ENCODE peak calls at places on chromosomes 4 and X, in seven cellular contexts. One of them, this sample, is unnamed.

GRCh38 chrX:29318051-29318450 is 730.8 kb downstream of the IL1RAPL1 start:
- DNase-seq in stimulated activated CD4-positive, alpha-beta T cell treated with anti-CD3 and anti-CD28 coated beads, Interleukin-4, amount 100 ng/mL, for 24 hours: no peak
- DNase-seq in astrocyte: peak
- DNase-seq in H9: no peak
- DNase-seq in NCI-H1436: no peak
- DNase-seq in tibial artery: no peak
- DNase-seq in skeletal muscle cell: no peak
- DNase-seq in this sample: no peak

GRCh38 chr4:10104211-10104990 is 12.2 kb downstream of the WDR1 start:
- DNase-seq in stimulated activated CD4-positive, alpha-beta T cell treated with anti-CD3 and anti-CD28 coated beads, Interleukin-4, amount 100 ng/mL, for 24 hours: no peak
- DNase-seq in astrocyte: no peak
- DNase-seq in H9: no peak
- DNase-seq in NCI-H1436: no peak
- DNase-seq in tibial artery: no peak
- DNase-seq in skeletal muscle cell: no peak
- DNase-seq in this sample: peak

GRCh38 chr4:88018471-88018870 is 11.0 kb downstream of the PKD2 start:
- DNase-seq in stimulated activated CD4-positive, alpha-beta T cell treated with anti-CD3 and anti-CD28 coated beads, Interleukin-4, amount 100 ng/mL, for 24 hours: no peak
- DNase-seq in astrocyte: peak
- DNase-seq in H9: no peak
- DNase-seq in NCI-H1436: no peak
- DNase-seq in tibial artery: peak
- DNase-seq in skeletal muscle cell: no peak
- DNase-seq in this sample: no peak

GRCh38 chrX:103276581-103277002 is at the start of gene TCEAL5:
- DNase-seq in stimulated activated CD4-positive, alpha-beta T cell treated with anti-CD3 and anti-CD28 coated beads, Interleukin-4, amount 100 ng/mL, for 24 hours: no peak
- DNase-seq in astrocyte: no peak
- DNase-seq in H9: no peak
- DNase-seq in NCI-H1436: peak
- DNase-seq in tibial artery: no peak
- DNase-seq in skeletal muscle cell: no peak
- DNase-seq in this sample: no peak

GRCh38 chr4:13980317-13980716 is 352.8 kb upstream of the BOD1L1 start:
- DNase-seq in stimulated activated CD4-positive, alpha-beta T cell treated with anti-CD3 and anti-CD28 coated beads, Interleukin-4, amount 100 ng/mL, for 24 hours: no peak
- DNase-seq in astrocyte: peak
- DNase-seq in H9: no peak
- DNase-seq in NCI-H1436: no peak
- DNase-seq in tibial artery: no peak
- DNase-seq in skeletal muscle cell: peak
- DNase-seq in this sample: no peak

GRCh38 chr4:19224820-19225219 is 1026.9 kb upstream of the SLIT2 start:
- DNase-seq in stimulated activated CD4-positive, alpha-beta T cell treated with anti-CD3 and anti-CD28 coated beads, Interleukin-4, amount 100 ng/mL, for 24 hours: no peak
- DNase-seq in astrocyte: no peak
- DNase-seq in H9: no peak
- DNase-seq in NCI-H1436: peak
- DNase-seq in tibial artery: no peak
- DNase-seq in skeletal muscle cell: no peak
- DNase-seq in this sample: peak

GRCh38 chrX:39726810-39727209 is 370.9 kb downstream of the BCOR start:
- DNase-seq in stimulated activated CD4-positive, alpha-beta T cell treated with anti-CD3 and anti-CD28 coated beads, Interleukin-4, amount 100 ng/mL, for 24 hours: no peak
- DNase-seq in astrocyte: peak
- DNase-seq in H9: no peak
- DNase-seq in NCI-H1436: no peak
- DNase-seq in tibial artery: no peak
- DNase-seq in skeletal muscle cell: peak
- DNase-seq in this sample: no peak

GRCh38 chr4:1337376-1337831 is 9.6 kb upstream of the UVSSA start:
- DNase-seq in stimulated activated CD4-positive, alpha-beta T cell treated with anti-CD3 and anti-CD28 coated beads, Interleukin-4, amount 100 ng/mL, for 24 hours: peak
- DNase-seq in astrocyte: no peak
- DNase-seq in H9: no peak
- DNase-seq in NCI-H1436: no peak
- DNase-seq in tibial artery: no peak
- DNase-seq in skeletal muscle cell: no peak
- DNase-seq in this sample: no peak

GRCh38 chrX:40140706-40141499 is 43.1 kb upstream of the BCOR start:
- DNase-seq in stimulated activated CD4-positive, alpha-beta T cell treated with anti-CD3 and anti-CD28 coated beads, Interleukin-4, amount 100 ng/mL, for 24 hours: no peak
- DNase-seq in astrocyte: peak
- DNase-seq in H9: peak
- DNase-seq in NCI-H1436: no peak
- DNase-seq in tibial artery: peak
- DNase-seq in skeletal muscle cell: no peak
- DNase-seq in this sample: no peak

GRCh38 chr4:127503111-127503510 is 129.6 kb upstream of the INTU start:
- DNase-seq in stimulated activated CD4-positive, alpha-beta T cell treated with anti-CD3 and anti-CD28 coated beads, Interleukin-4, amount 100 ng/mL, for 24 hours: no peak
- DNase-seq in astrocyte: peak
- DNase-seq in H9: no peak
- DNase-seq in NCI-H1436: no peak
- DNase-seq in tibial artery: no peak
- DNase-seq in skeletal muscle cell: peak
- DNase-seq in this sample: no peak

GRCh38 chr4:86453044-86453501 is 93.2 kb upstream of the MAPK10 start:
- DNase-seq in stimulated activated CD4-positive, alpha-beta T cell treated with anti-CD3 and anti-CD28 coated beads, Interleukin-4, amount 100 ng/mL, for 24 hours: no peak
- DNase-seq in astrocyte: peak
- DNase-seq in H9: no peak
- DNase-seq in NCI-H1436: peak
- DNase-seq in tibial artery: no peak
- DNase-seq in skeletal muscle cell: no peak
- DNase-seq in this sample: no peak

GRCh38 chr4:105551968-105552746 is at the start of gene ARHGEF38:
- DNase-seq in stimulated activated CD4-positive, alpha-beta T cell treated with anti-CD3 and anti-CD28 coated beads, Interleukin-4, amount 100 ng/mL, for 24 hours: no peak
- DNase-seq in astrocyte: peak
- DNase-seq in H9: peak
- DNase-seq in NCI-H1436: peak
- DNase-seq in tibial artery: no peak
- DNase-seq in skeletal muscle cell: no peak
- DNase-seq in this sample: no peak

GRCh38 chrX:153582896-153583295 is 16.0 kb downstream of the CCNQ start:
- DNase-seq in stimulated activated CD4-positive, alpha-beta T cell treated with anti-CD3 and anti-CD28 coated beads, Interleukin-4, amount 100 ng/mL, for 24 hours: peak
- DNase-seq in astrocyte: peak
- DNase-seq in H9: no peak
- DNase-seq in NCI-H1436: no peak
- DNase-seq in tibial artery: peak
- DNase-seq in skeletal muscle cell: no peak
- DNase-seq in this sample: peak

GRCh38 chrX:1400049-1400448 is 8.1 kb upstream of the SLC25A6 start:
- DNase-seq in stimulated activated CD4-positive, alpha-beta T cell treated with anti-CD3 and anti-CD28 coated beads, Interleukin-4, amount 100 ng/mL, for 24 hours: no peak
- DNase-seq in astrocyte: no peak
- DNase-seq in H9: no peak
- DNase-seq in NCI-H1436: no peak
- DNase-seq in tibial artery: no peak
- DNase-seq in skeletal muscle cell: no peak
- DNase-seq in this sample: no peak

GRCh38 chrX:23742693-23743622 is at the start of gene ACOT9:
- DNase-seq in stimulated activated CD4-positive, alpha-beta T cell treated with anti-CD3 and anti-CD28 coated beads, Interleukin-4, amount 100 ng/mL, for 24 hours: peak
- DNase-seq in astrocyte: peak
- DNase-seq in H9: peak
- DNase-seq in NCI-H1436: peak
- DNase-seq in tibial artery: peak
- DNase-seq in skeletal muscle cell: peak
- DNase-seq in this sample: peak

GRCh38 chrX:40058719-40059118 is 39.0 kb downstream of the BCOR start:
- DNase-seq in stimulated activated CD4-positive, alpha-beta T cell treated with anti-CD3 and anti-CD28 coated beads, Interleukin-4, amount 100 ng/mL, for 24 hours: no peak
- DNase-seq in astrocyte: no peak
- DNase-seq in H9: no peak
- DNase-seq in NCI-H1436: peak
- DNase-seq in tibial artery: no peak
- DNase-seq in skeletal muscle cell: no peak
- DNase-seq in this sample: no peak

GRCh38 chr4:189255636-189256035 is 685.0 kb upstream of the FRG1 start:
- DNase-seq in stimulated activated CD4-positive, alpha-beta T cell treated with anti-CD3 and anti-CD28 coated beads, Interleukin-4, amount 100 ng/mL, for 24 hours: no peak
- DNase-seq in astrocyte: no peak
- DNase-seq in H9: no peak
- DNase-seq in NCI-H1436: no peak
- DNase-seq in tibial artery: no peak
- DNase-seq in skeletal muscle cell: no peak
- DNase-seq in this sample: no peak

GRCh38 chrX:100636321-100636991 is at the start of gene TSPAN6:
- DNase-seq in stimulated activated CD4-positive, alpha-beta T cell treated with anti-CD3 and anti-CD28 coated beads, Interleukin-4, amount 100 ng/mL, for 24 hours: peak
- DNase-seq in astrocyte: peak
- DNase-seq in H9: peak
- DNase-seq in NCI-H1436: peak
- DNase-seq in tibial artery: peak
- DNase-seq in skeletal muscle cell: peak
- DNase-seq in this sample: peak

GRCh38 chrX:27136325-27136724 is 326.8 kb downstream of the PPP4R3C start:
- DNase-seq in stimulated activated CD4-positive, alpha-beta T cell treated with anti-CD3 and anti-CD28 coated beads, Interleukin-4, amount 100 ng/mL, for 24 hours: no peak
- DNase-seq in astrocyte: no peak
- DNase-seq in H9: no peak
- DNase-seq in NCI-H1436: no peak
- DNase-seq in tibial artery: no peak
- DNase-seq in skeletal muscle cell: no peak
- DNase-seq in this sample: no peak

GRCh38 chrX:27619975-27620374 is 29.8 kb downstream of the DCAF8L2 start:
- DNase-seq in stimulated activated CD4-positive, alpha-beta T cell treated with anti-CD3 and anti-CD28 coated beads, Interleukin-4, amount 100 ng/mL, for 24 hours: no peak
- DNase-seq in astrocyte: no peak
- DNase-seq in H9: no peak
- DNase-seq in NCI-H1436: no peak
- DNase-seq in tibial artery: no peak
- DNase-seq in skeletal muscle cell: no peak
- DNase-seq in this sample: no peak